ENCODE peak calls at places on chromosomes 11 and 22, in seven cellular contexts. G, D, L, B, S, P and U are unnamed samples.

GRCh38 chr11:2774173-2775082 is 74.6 kb upstream of the KCNQ1OT1 start:
- DNase-seq in D (no peak), S (no peak), P (no peak), B (peak), G (no peak), L (no peak), U (no peak)

GRCh38 chr11:134027671-134028070 is 41.2 kb upstream of the JAM3 start:
- DNase-seq in G (no peak), B (no peak), D (no peak), L (no peak), P (no peak), S (no peak), U (no peak)

GRCh38 chr22:31055322-31056159 is 25.6 kb upstream of the SMTN start:
- DNase-seq in G (peak), P (peak), L (peak), D (peak), B (no peak), S (no peak), U (peak)

GRCh38 chr22:45885941-45886395 is 91.0 kb downstream of the WNT7B start:
- DNase-seq in S (no peak), P (no peak), G (no peak), B (no peak), D (no peak), L (no peak), U (no peak)

GRCh38 chr11:75562836-75563484 is 907 bp downstream of the SERPINH1 start:
- DNase-seq in B (no peak), D (peak), G (peak), L (peak), P (peak), S (no peak), U (peak)

GRCh38 chr11:117039897-117040296 is 58.3 kb downstream of the SIK3 start:
- DNase-seq in L (peak), B (no peak), S (no peak), G (peak), P (no peak), D (no peak), U (no peak)

GRCh38 chr22:44313385-44314006 is 745 bp upstream of the SHISAL1 start:
- DNase-seq in D (no peak), S (no peak), P (no peak), B (no peak), G (no peak), L (no peak), U (no peak)

GRCh38 chr11:69950120-69950519 is 128.0 kb upstream of the ANO1 start:
- DNase-seq in L (no peak), B (no peak), G (peak), D (no peak), S (no peak), P (peak), U (peak)

GRCh38 chr11:65915821-65916251 is 3.0 kb downstream of the C11orf68 start:
- DNase-seq in B (peak), D (peak), G (peak), L (peak), P (peak), S (no peak), U (peak)

GRCh38 chr11:44192701-44193100 is 97.2 kb downstream of the EXT2 start:
- DNase-seq in S (no peak), G (no peak), P (no peak), D (no peak), B (no peak), L (no peak), U (no peak)

GRCh38 chr22:24153959-24154358 is 27.3 kb upstream of the SUSD2 start:
- DNase-seq in D (no peak), P (no peak), G (no peak), L (no peak), B (no peak), S (no peak), U (no peak)

GRCh38 chr11:85810521-85810870 is 445 bp downstream of the SYTL2 start:
- DNase-seq in L (no peak), D (no peak), P (no peak), B (no peak), G (no peak), S (no peak), U (no peak)

GRCh38 chr22:46122511-46122971 is 27.8 kb upstream of the PPARA start:
- DNase-seq in S (no peak), B (peak), P (peak), G (peak), D (peak), L (peak), U (no peak)

GRCh38 chr11:28245131-28245530 is 136.9 kb downstream of the METTL15 start:
- DNase-seq in B (no peak), S (no peak), P (no peak), D (no peak), L (peak), G (no peak), U (no peak)

GRCh38 chr22:21000987-21001600 is 824 bp downstream of the THAP7 start:
- DNase-seq in G (peak), L (no peak), D (peak), S (no peak), B (no peak), P (no peak), U (no peak)

GRCh38 chr11:73350908-73351636 is 25.1 kb upstream of the RELT start:
- DNase-seq in S (peak), P (peak), B (peak), G (peak), D (peak), L (peak), U (peak)

GRCh38 chr11:92457250-92457649 is 232.6 kb downstream of the FAT3 start:
- DNase-seq in S (no peak), B (no peak), G (no peak), D (no peak), L (no peak), P (no peak), U (no peak)

GRCh38 chr11:1889941-1890855 is 1.5 kb downstream of the PRR33 start:
- DNase-seq in G (no peak), B (no peak), P (no peak), D (no peak), L (no peak), S (no peak), U (no peak)

GRCh38 chr11:123174196-123175183 is 20.6 kb downstream of the CLMP start:
- DNase-seq in L (peak), D (peak), S (no peak), P (peak), B (no peak), G (peak), U (no peak)

GRCh38 chr11:57349491-57350274 is 11.5 kb downstream of the P2RX3 start:
- DNase-seq in P (peak), G (peak), L (peak), S (no peak), D (peak), B (peak), U (peak)

GRCh38 chr22:49692499-49693225 is 135.0 kb downstream of the BRD1 start:
- DNase-seq in G (no peak), S (no peak), D (no peak), B (no peak), P (no peak), L (no peak), U (no peak)

GRCh38 chr11:10355257-10355661 is 50.4 kb downstream of the ADM start:
- DNase-seq in B (no peak), S (no peak), P (no peak), D (no peak), L (peak), G (peak), U (no peak)